ENCODE peak calls at places on chromosomes 11 and 22, in ten cellular contexts. K is fibroblast of the aortic adventitia, A is endothelial cell, F is HL-60, I is nephron progenitor cell, Q is HFF-Myc, N is heart left ventricle, D is fibroblast of lung, C is IMR-90, J is Caco-2. Y is an unnamed sample.

GRCh38 chr22:23158516-23159286 is 13.4 kb downstream of the RAB36 start:
- DNase-seq in K (no peak), A (no peak), F (no peak), I (no peak), Q (no peak), N (no peak), D (no peak), C (no peak), J (no peak), Y (no peak)

GRCh38 chr22:22078329-22078728 is 95.7 kb upstream of the TOP3B start:
- DNase-seq in K (no peak), A (no peak), F (no peak), I (no peak), Q (no peak), N (no peak), D (no peak), C (no peak), J (no peak), Y (no peak)

GRCh38 chr11:117559698-117560097 is 232.0 kb downstream of the CEP164 start:
- DNase-seq in K (no peak), A (no peak), F (no peak), I (no peak), Q (no peak), N (no peak), D (no peak), C (no peak), J (no peak), Y (no peak)

GRCh38 chr11:64444838-64445441 is 86.0 kb downstream of the RPS6KA4 start:
- DNase-seq in K (peak; percentile 16), A (no peak), F (peak; percentile 26), I (peak; percentile 22), Q (peak; percentile 15), N (no peak), D (peak; percentile 18), C (peak; percentile 17), J (peak; percentile 64), Y (no peak)

GRCh38 chr11:33552756-33553155 is 147.9 kb downstream of the C11orf91 start:
- DNase-seq in K (no peak), A (no peak), F (no peak), I (no peak), Q (no peak), N (no peak), D (no peak), C (peak; percentile 76), J (no peak), Y (no peak)

GRCh38 chr11:6623391-6624363 is 4.5 kb upstream of the TPP1 start:
- DNase-seq in K (no peak), A (no peak), F (no peak), I (no peak), Q (no peak), N (no peak), D (no peak), C (no peak), J (no peak), Y (peak; percentile 8)

GRCh38 chr11:121566279-121567168 is 113.8 kb upstream of the SORL1-AS1 start:
- DNase-seq in K (no peak), A (no peak), F (no peak), I (no peak), Q (no peak), N (no peak), D (no peak), C (no peak), J (no peak), Y (no peak)

GRCh38 chr11:63670738-63671321 is 346 bp downstream of the ATL3 start:
- DNase-seq in K (no peak), A (peak; percentile 45), F (peak; percentile 49), I (no peak), Q (no peak), N (peak; percentile 66), D (no peak), C (no peak), J (no peak), Y (peak; percentile 48)

GRCh38 chr11:64052436-64052835 is 16.7 kb downstream of the FLRT1 start:
- DNase-seq in K (no peak), A (no peak), F (no peak), I (no peak), Q (no peak), N (no peak), D (no peak), C (no peak), J (no peak), Y (no peak)

GRCh38 chr22:17949926-17950473 is 74.4 kb downstream of the MICAL3 start:
- DNase-seq in K (no peak), A (no peak), F (no peak), I (no peak), Q (no peak), N (no peak), D (no peak), C (no peak), J (no peak), Y (no peak)

GRCh38 chr22:17570851-17571631 is 7.7 kb downstream of the SLC25A18 start:
- DNase-seq in K (peak; percentile 61), A (no peak), F (no peak), I (no peak), Q (no peak), N (peak; percentile 79), D (peak; percentile 97), C (peak; percentile 83), J (no peak), Y (no peak)

GRCh38 chr11:37177721-37178120 is 579.7 kb upstream of the RAG2 start:
- DNase-seq in K (no peak), A (no peak), F (no peak), I (no peak), Q (no peak), N (no peak), D (no peak), C (no peak), J (no peak), Y (no peak)

GRCh38 chr11:59204736-59205135 is 8.0 kb downstream of the MPEG1 start:
- DNase-seq in K (no peak), A (no peak), F (no peak), I (no peak), Q (no peak), N (no peak), D (no peak), C (peak; percentile 31), J (no peak), Y (no peak)

GRCh38 chr11:59197990-59198389 is 14.7 kb downstream of the MPEG1 start:
- DNase-seq in K (peak; percentile 36), A (no peak), F (no peak), I (no peak), Q (no peak), N (peak; percentile 58), D (peak; percentile 71), C (peak; percentile 68), J (no peak), Y (no peak)

GRCh38 chr11:59200421-59200746 is 12.3 kb downstream of the MPEG1 start:
- DNase-seq in K (no peak), A (no peak), F (no peak), I (no peak), Q (no peak), N (no peak), D (no peak), C (no peak), J (no peak), Y (no peak)

GRCh38 chr11:59199546-59200420 is 12.9 kb downstream of the MPEG1 start:
- DNase-seq in K (no peak), A (no peak), F (no peak), I (no peak), Q (no peak), N (no peak), D (no peak), C (no peak), J (no peak), Y (no peak)

GRCh38 chr11:59201376-59201775 is 11.4 kb downstream of the MPEG1 start:
- DNase-seq in K (no peak), A (no peak), F (no peak), I (no peak), Q (no peak), N (no peak), D (no peak), C (no peak), J (peak; percentile 63), Y (no peak)
- TF ChIP-seq CTCF in K (no peak), A (peak; percentile 44), F (no peak), I (no peak), Q (no peak), N (no peak), D (peak; percentile 26), C (no peak), J (peak; percentile 74), Y (no peak)

DNA sequence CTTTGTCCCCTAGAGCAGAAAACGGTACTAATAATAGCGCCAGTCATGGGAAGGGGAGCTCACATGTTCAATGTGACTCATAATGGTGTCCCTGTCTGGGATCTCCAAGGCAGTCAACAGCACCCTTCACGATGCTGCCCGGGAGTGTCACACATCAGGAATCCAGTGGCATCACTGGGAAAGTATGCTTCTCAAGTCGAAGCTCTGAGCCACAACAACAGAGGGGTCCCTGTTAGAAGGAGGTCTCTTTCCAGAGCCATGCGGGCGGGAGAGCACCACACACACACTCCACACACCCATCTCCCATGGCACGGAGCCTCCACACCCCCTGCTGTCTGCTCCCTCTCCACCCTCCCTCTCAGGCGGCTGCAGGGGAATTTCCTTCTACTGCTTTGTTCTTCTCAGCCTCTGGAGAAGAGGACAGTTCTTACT is 119.7 kb downstream of the ETS1 start:
- DNase-seq in K (peak; percentile 90), A (no peak), F (no peak), I (no peak), Q (peak; percentile 61), N (no peak), D (peak; percentile 94), C (peak; percentile 100), J (peak; percentile 65), Y (no peak)
- TF ChIP-seq CTCF in K (peak; percentile 10), A (no peak), F (no peak), I (no peak), Q (peak; percentile 29), N (no peak), D (peak; percentile 25), C (peak; percentile 45), J (no peak), Y (no peak)

DNA sequence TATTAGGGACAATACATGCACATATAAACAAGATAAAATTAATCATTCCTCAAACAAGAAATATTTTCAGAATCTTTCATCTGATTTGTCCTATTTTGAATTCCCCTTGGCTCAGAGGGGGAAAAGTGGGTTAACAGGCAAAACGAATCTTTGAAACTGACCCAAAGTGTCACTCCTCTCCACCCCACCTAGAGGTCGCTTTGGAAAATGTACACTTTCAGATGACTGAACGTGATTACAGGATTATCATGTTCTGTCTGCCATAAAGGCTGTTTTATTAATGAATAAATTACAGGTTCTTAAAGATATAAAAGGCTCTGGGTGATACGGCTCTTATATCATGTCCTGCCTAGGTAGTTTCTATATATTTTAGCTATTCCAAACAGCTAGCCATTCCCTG is 1735.0 kb downstream of the LRRC4C start:
- DNase-seq in K (no peak), A (no peak), F (no peak), I (no peak), Q (no peak), N (no peak), D (no peak), C (no peak), J (no peak), Y (no peak)
- TF ChIP-seq CTCF in K (no peak), A (peak; percentile 12), F (no peak), I (no peak), Q (no peak), N (no peak), D (no peak), C (no peak), J (peak; percentile 55), Y (no peak)

DNA sequence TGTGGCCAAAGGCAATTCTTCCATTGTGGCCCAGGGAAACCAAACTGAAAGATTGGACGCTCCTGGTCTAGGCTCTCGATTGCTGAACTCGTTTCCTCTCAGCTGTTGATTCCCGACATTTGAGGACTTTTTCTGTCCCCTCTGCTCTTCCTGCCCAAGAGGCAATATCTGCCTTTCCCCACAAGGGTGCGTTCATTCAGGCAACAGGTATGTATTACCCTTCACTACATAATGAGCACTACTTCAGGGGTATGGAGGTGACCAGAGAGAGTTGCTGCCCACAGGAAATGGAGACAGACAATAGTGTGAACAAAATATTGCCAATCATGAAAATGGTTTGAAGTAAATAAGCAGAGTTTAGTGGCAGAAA is 8.2 kb downstream of the PTH start:
- DNase-seq in K (peak; percentile 12), A (no peak), F (peak; percentile 50), I (no peak), Q (no peak), N (no peak), D (no peak), C (peak; percentile 3), J (peak; percentile 59), Y (no peak)
- TF ChIP-seq CTCF in K (peak; percentile 47), A (no peak), F (peak; percentile 47), I (no peak), Q (peak; percentile 18), N (no peak), D (peak; percentile 28), C (peak; percentile 23), J (no peak), Y (no peak)